ENCODE peak calls at places on chromosomes 4 and X, in eight cellular contexts. H, N, Y, V, S, D, A and W are unnamed samples.

GRCh38 chrX:148457279-148457678 is 43.1 kb upstream of the AFF2 start:
- DNase-seq in Y (no peak), H (no peak), V (no peak), D (no peak), N (no peak), S (no peak), A (no peak), W (no peak)

GRCh38 chrX:11137543-11138139 is 26.5 kb downstream of the HCCS start:
- DNase-seq in V (peak), A (no peak), D (no peak), H (peak), Y (peak), N (no peak), S (no peak), W (peak)

GRCh38 chrX:38657562-38657961 is 96.2 kb downstream of the TSPAN7 start:
- DNase-seq in S (no peak), A (no peak), V (no peak), D (no peak), N (no peak), H (no peak), Y (no peak), W (no peak)

GRCh38 chr4:135552131-135552530 is 1350.5 kb upstream of the PABPC4L start:
- DNase-seq in H (no peak), A (no peak), S (no peak), D (no peak), Y (no peak), N (no peak), V (no peak), W (no peak)

GRCh38 chr4:135122457-135122856 is 920.9 kb upstream of the PABPC4L start:
- DNase-seq in N (no peak), D (no peak), V (no peak), Y (no peak), A (no peak), H (no peak), S (no peak), W (no peak)

GRCh38 chr4:150104401-150105027 is 26.3 kb downstream of the DCLK2 start:
- DNase-seq in H (no peak), V (no peak), D (no peak), A (no peak), S (no peak), Y (peak), N (no peak), W (no peak)

GRCh38 chrX:85930099-85930498 is 117.3 kb downstream of the CHM start:
- DNase-seq in V (no peak), A (no peak), N (no peak), S (no peak), H (no peak), Y (no peak), D (no peak), W (no peak)

GRCh38 chr4:3700736-3701135 is 65.4 kb upstream of the ADRA2C start:
- DNase-seq in A (no peak), Y (no peak), V (no peak), S (no peak), D (no peak), N (no peak), H (no peak), W (no peak)

GRCh38 chrX:74179071-74179470 is 124.9 kb upstream of the ZCCHC13 start:
- DNase-seq in S (no peak), D (no peak), A (no peak), Y (no peak), H (no peak), V (peak), N (no peak), W (peak)